ENCODE peak calls at places on chromosomes 3 and 15, in seven cellular contexts. One of them, this sample, is unnamed.
A peak's percentile ranks its signal among the peaks of the same experiment; 100 is the strongest.

GRCh38 chr15:31343831-31344230 is 17.2 kb downstream of the KLF13 start:
- DNase-seq in heart left ventricle: no peak
- DNase-seq in GM23248: no peak
- DNase-seq in vagina: no peak
- DNase-seq in right lobe of liver: no peak
- DNase-seq in fibroblast of lung: no peak
- DNase-seq in testis: no peak
- DNase-seq in this sample: no peak

GRCh38 chr3:180267202-180267843 is 230.6 kb upstream of the PEX5L start:
- DNase-seq in heart left ventricle: no peak
- DNase-seq in right lobe of liver: no peak
- DNase-seq in GM23248: no peak
- DNase-seq in testis: no peak
- DNase-seq in vagina: no peak
- DNase-seq in fibroblast of lung: no peak
- DNase-seq in this sample: no peak

GRCh38 chr15:62988701-62989100 is 53.8 kb upstream of the TPM1 start:
- DNase-seq in right lobe of liver: no peak
- DNase-seq in GM23248: no peak
- DNase-seq in testis: no peak
- DNase-seq in heart left ventricle: no peak
- DNase-seq in vagina: no peak
- DNase-seq in fibroblast of lung: no peak
- DNase-seq in this sample: no peak

GRCh38 chr15:68310178-68310810 is 32.7 kb downstream of the FEM1B start:
- DNase-seq in right lobe of liver: peak; percentile 80
- DNase-seq in heart left ventricle: peak; percentile 61
- DNase-seq in testis: peak; percentile 69
- DNase-seq in GM23248: no peak
- DNase-seq in vagina: peak; percentile 67
- DNase-seq in fibroblast of lung: no peak
- DNase-seq in this sample: peak; percentile 64

GRCh38 chr15:85667491-85668424 is 127.0 kb downstream of the KLHL25 start:
- DNase-seq in vagina: no peak
- DNase-seq in heart left ventricle: no peak
- DNase-seq in fibroblast of lung: peak; percentile 99
- DNase-seq in testis: peak; percentile 46
- DNase-seq in GM23248: peak; percentile 98
- DNase-seq in right lobe of liver: no peak
- DNase-seq in this sample: peak; percentile 60

GRCh38 chr3:184296616-184297015 is 2.4 kb upstream of the PSMD2 start:
- DNase-seq in GM23248: no peak
- DNase-seq in testis: no peak
- DNase-seq in right lobe of liver: no peak
- DNase-seq in heart left ventricle: no peak
- DNase-seq in fibroblast of lung: no peak
- DNase-seq in vagina: no peak
- DNase-seq in this sample: no peak

GRCh38 chr3:132343018-132343612 is 25.9 kb downstream of the ACP3 start:
- DNase-seq in right lobe of liver: no peak
- DNase-seq in vagina: no peak
- DNase-seq in fibroblast of lung: peak; percentile 82
- DNase-seq in GM23248: peak; percentile 82
- DNase-seq in testis: peak; percentile 71
- DNase-seq in heart left ventricle: no peak
- DNase-seq in this sample: peak; percentile 31

GRCh38 chr3:158700559-158700958 is 28.1 kb upstream of the LXN start:
- DNase-seq in fibroblast of lung: no peak
- DNase-seq in vagina: no peak
- DNase-seq in testis: no peak
- DNase-seq in right lobe of liver: no peak
- DNase-seq in heart left ventricle: no peak
- DNase-seq in GM23248: no peak
- DNase-seq in this sample: no peak

GRCh38 chr3:52022323-52023100 is 26.8 kb upstream of the RPL29 start:
- DNase-seq in GM23248: peak; percentile 69
- DNase-seq in heart left ventricle: peak; percentile 80
- DNase-seq in right lobe of liver: no peak
- DNase-seq in fibroblast of lung: no peak
- DNase-seq in vagina: no peak
- DNase-seq in testis: peak; percentile 64
- DNase-seq in this sample: peak; percentile 45

GRCh38 chr15:66390670-66391069 is 4.0 kb downstream of the MAP2K1 start:
- DNase-seq in fibroblast of lung: peak; percentile 15
- DNase-seq in right lobe of liver: no peak
- DNase-seq in testis: no peak
- DNase-seq in heart left ventricle: no peak
- DNase-seq in vagina: no peak
- DNase-seq in GM23248: no peak
- DNase-seq in this sample: no peak

GRCh38 chr15:31255732-31256384 is 70.8 kb upstream of the KLF13 start:
- DNase-seq in testis: no peak
- DNase-seq in fibroblast of lung: no peak
- DNase-seq in vagina: no peak
- DNase-seq in right lobe of liver: no peak
- DNase-seq in heart left ventricle: peak; percentile 24
- DNase-seq in GM23248: no peak
- DNase-seq in this sample: no peak

GRCh38 chr3:11415099-11415498 is 142.9 kb downstream of the ATG7 start:
- DNase-seq in vagina: no peak
- DNase-seq in heart left ventricle: no peak
- DNase-seq in testis: no peak
- DNase-seq in GM23248: no peak
- DNase-seq in fibroblast of lung: no peak
- DNase-seq in right lobe of liver: no peak
- DNase-seq in this sample: no peak

GRCh38 chr3:187747506-187747905 is 2.2 kb upstream of the BCL6 start:
- DNase-seq in right lobe of liver: no peak
- DNase-seq in heart left ventricle: no peak
- DNase-seq in GM23248: no peak
- DNase-seq in testis: no peak
- DNase-seq in fibroblast of lung: no peak
- DNase-seq in vagina: no peak
- DNase-seq in this sample: no peak

GRCh38 chr15:61146643-61147230 is 82.4 kb downstream of the RORA start:
- DNase-seq in testis: no peak
- DNase-seq in heart left ventricle: no peak
- DNase-seq in vagina: no peak
- DNase-seq in right lobe of liver: no peak
- DNase-seq in GM23248: no peak
- DNase-seq in fibroblast of lung: no peak
- DNase-seq in this sample: no peak

GRCh38 chr3:119403201-119403600 is 60.2 kb downstream of the TMEM39A start:
- DNase-seq in right lobe of liver: no peak
- DNase-seq in GM23248: no peak
- DNase-seq in fibroblast of lung: no peak
- DNase-seq in vagina: no peak
- DNase-seq in heart left ventricle: no peak
- DNase-seq in testis: no peak
- DNase-seq in this sample: no peak

GRCh38 chr15:38520035-38520434 is 44.6 kb downstream of the RASGRP1 start:
- DNase-seq in right lobe of liver: no peak
- DNase-seq in GM23248: no peak
- DNase-seq in heart left ventricle: no peak
- DNase-seq in vagina: no peak
- DNase-seq in fibroblast of lung: no peak
- DNase-seq in testis: no peak
- DNase-seq in this sample: no peak

GRCh38 chr15:57220220-57220619 is 156.1 kb upstream of the CGNL1 start:
- DNase-seq in heart left ventricle: no peak
- DNase-seq in right lobe of liver: no peak
- DNase-seq in testis: no peak
- DNase-seq in fibroblast of lung: peak; percentile 85
- DNase-seq in vagina: no peak
- DNase-seq in GM23248: peak; percentile 86
- DNase-seq in this sample: no peak

GRCh38 chr15:70096215-70096974 is 1.3 kb downstream of the TLE3 start:
- DNase-seq in GM23248: peak; percentile 81
- DNase-seq in heart left ventricle: peak; percentile 48
- DNase-seq in testis: peak; percentile 63
- DNase-seq in vagina: no peak
- DNase-seq in fibroblast of lung: peak; percentile 55
- DNase-seq in right lobe of liver: peak; percentile 68
- DNase-seq in this sample: peak; percentile 68

GRCh38 chr3:178907081-178907480 is 164.5 kb downstream of the ZMAT3 start:
- DNase-seq in GM23248: peak; percentile 2
- DNase-seq in vagina: no peak
- DNase-seq in heart left ventricle: no peak
- DNase-seq in testis: no peak
- DNase-seq in right lobe of liver: no peak
- DNase-seq in fibroblast of lung: no peak
- DNase-seq in this sample: no peak

GRCh38 chr3:4410174-4410573 is 56.9 kb downstream of the SUMF1 start:
- DNase-seq in testis: no peak
- DNase-seq in GM23248: peak; percentile 15
- DNase-seq in right lobe of liver: no peak
- DNase-seq in fibroblast of lung: no peak
- DNase-seq in vagina: no peak
- DNase-seq in heart left ventricle: no peak
- DNase-seq in this sample: no peak

GRCh38 chr3:109643590-109643989 is 306.2 kb upstream of the DPPA4 start:
- DNase-seq in heart left ventricle: no peak
- DNase-seq in GM23248: peak; percentile 76
- DNase-seq in fibroblast of lung: peak; percentile 62
- DNase-seq in vagina: no peak
- DNase-seq in right lobe of liver: no peak
- DNase-seq in testis: no peak
- DNase-seq in this sample: no peak

GRCh38 chr3:72820405-72820804 is 27.8 kb downstream of the SHQ1 start:
- DNase-seq in vagina: no peak
- DNase-seq in testis: peak; percentile 49
- DNase-seq in fibroblast of lung: peak; percentile 76
- DNase-seq in GM23248: peak; percentile 69
- DNase-seq in heart left ventricle: no peak
- DNase-seq in right lobe of liver: no peak
- DNase-seq in this sample: no peak

GRCh38 chr3:49618412-49618811 is 55.7 kb upstream of the APEH start:
- DNase-seq in vagina: no peak
- DNase-seq in right lobe of liver: no peak
- DNase-seq in GM23248: no peak
- DNase-seq in testis: no peak
- DNase-seq in heart left ventricle: no peak
- DNase-seq in fibroblast of lung: no peak
- DNase-seq in this sample: no peak

GRCh38 chr3:152121292-152121654 is 147.5 kb upstream of the MBNL1 start:
- DNase-seq in testis: no peak
- DNase-seq in right lobe of liver: no peak
- DNase-seq in heart left ventricle: no peak
- DNase-seq in fibroblast of lung: peak; percentile 96
- DNase-seq in vagina: no peak
- DNase-seq in GM23248: peak; percentile 92
- DNase-seq in this sample: no peak

GRCh38 chr3:3705090-3705775 is 94.0 kb upstream of the LRRN1 start:
- DNase-seq in fibroblast of lung: no peak
- DNase-seq in testis: peak; percentile 19
- DNase-seq in heart left ventricle: peak; percentile 37
- DNase-seq in GM23248: no peak
- DNase-seq in right lobe of liver: no peak
- DNase-seq in vagina: no peak
- DNase-seq in this sample: peak; percentile 68

GRCh38 chr3:17420668-17421067 is 321.8 kb downstream of the TBC1D5 start:
- DNase-seq in GM23248: no peak
- DNase-seq in vagina: no peak
- DNase-seq in right lobe of liver: no peak
- DNase-seq in fibroblast of lung: peak; percentile 11
- DNase-seq in heart left ventricle: no peak
- DNase-seq in testis: no peak
- DNase-seq in this sample: no peak
- H3K4me1 ChIP-seq in GM23248: peaks cover 9% of the 10 kb centered on the region
- H3K4me1 ChIP-seq in vagina: no peaks in the 10 kb centered on the region
- H3K4me1 ChIP-seq in right lobe of liver: no peaks in the 10 kb centered on the region
- H3K4me1 ChIP-seq in fibroblast of lung: no peaks in the 10 kb centered on the region
- H3K4me1 ChIP-seq in heart left ventricle: no peaks in the 10 kb centered on the region
- H3K4me1 ChIP-seq in testis: no peaks in the 10 kb centered on the region
- H3K4me1 ChIP-seq in this sample: no peaks in the 10 kb centered on the region

DNA sequence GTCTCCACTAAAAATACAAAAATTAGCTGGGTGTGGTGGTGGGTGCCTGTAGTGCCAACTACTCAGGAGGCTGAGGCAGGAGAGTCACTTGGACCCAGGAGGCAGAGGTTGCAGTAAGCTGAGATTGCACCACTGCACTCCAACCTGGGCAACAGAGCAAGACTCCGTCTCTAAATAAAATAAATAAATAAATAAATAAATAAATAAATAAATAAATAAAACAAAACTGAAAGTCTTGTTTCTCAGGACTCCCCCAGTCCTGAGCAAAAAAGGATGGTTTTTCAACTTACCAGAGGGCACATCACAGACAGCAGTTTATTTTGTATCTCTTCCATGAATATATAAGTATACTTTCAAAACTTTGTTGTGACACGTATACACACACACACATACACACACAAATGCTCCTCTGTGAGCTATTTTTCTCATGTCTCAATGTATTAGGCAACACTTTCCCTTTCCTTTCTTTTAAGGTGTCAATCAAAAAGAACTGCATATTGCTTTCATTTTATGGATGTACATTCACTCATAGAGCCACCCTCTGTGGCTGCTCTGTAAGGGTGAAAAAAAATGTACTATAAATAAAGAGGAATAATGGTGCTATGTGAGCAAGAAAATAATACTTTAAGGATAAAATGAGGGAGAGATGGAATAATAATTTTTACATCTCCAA is 54.8 kb upstream of the MITF start:
- DNase-seq in right lobe of liver: no peak
- DNase-seq in fibroblast of lung: no peak
- DNase-seq in vagina: no peak
- DNase-seq in testis: no peak
- DNase-seq in heart left ventricle: no peak
- DNase-seq in GM23248: no peak
- DNase-seq in this sample: no peak
- H3K27me3 ChIP-seq in right lobe of liver: no peaks in the 10 kb centered on the region
- H3K27me3 ChIP-seq in fibroblast of lung: no peaks in the 10 kb centered on the region
- H3K27me3 ChIP-seq in vagina: no peaks in the 10 kb centered on the region
- H3K27me3 ChIP-seq in testis: no peaks in the 10 kb centered on the region
- H3K27me3 ChIP-seq in heart left ventricle: no peaks in the 10 kb centered on the region
- H3K27me3 ChIP-seq in GM23248: peaks cover 59% of the 10 kb centered on the region
- H3K27me3 ChIP-seq in this sample: no peaks in the 10 kb centered on the region

GRCh38 chr3:38038447-38038911 is 529 bp upstream of the DLEC1 start:
- DNase-seq in testis: no peak
- DNase-seq in right lobe of liver: no peak
- DNase-seq in fibroblast of lung: no peak
- DNase-seq in GM23248: no peak
- DNase-seq in vagina: no peak
- DNase-seq in heart left ventricle: no peak
- DNase-seq in this sample: no peak
- H3K4me3 ChIP-seq in testis: no peak overlapping the region
- H3K4me3 ChIP-seq in right lobe of liver: no peak overlapping the region
- H3K4me3 ChIP-seq in fibroblast of lung: no peak overlapping the region
- H3K4me3 ChIP-seq in GM23248: no peak overlapping the region
- H3K4me3 ChIP-seq in vagina: no peak overlapping the region
- H3K4me3 ChIP-seq in heart left ventricle: no peak overlapping the region
- H3K4me3 ChIP-seq in this sample: no peak overlapping the region

DNA sequence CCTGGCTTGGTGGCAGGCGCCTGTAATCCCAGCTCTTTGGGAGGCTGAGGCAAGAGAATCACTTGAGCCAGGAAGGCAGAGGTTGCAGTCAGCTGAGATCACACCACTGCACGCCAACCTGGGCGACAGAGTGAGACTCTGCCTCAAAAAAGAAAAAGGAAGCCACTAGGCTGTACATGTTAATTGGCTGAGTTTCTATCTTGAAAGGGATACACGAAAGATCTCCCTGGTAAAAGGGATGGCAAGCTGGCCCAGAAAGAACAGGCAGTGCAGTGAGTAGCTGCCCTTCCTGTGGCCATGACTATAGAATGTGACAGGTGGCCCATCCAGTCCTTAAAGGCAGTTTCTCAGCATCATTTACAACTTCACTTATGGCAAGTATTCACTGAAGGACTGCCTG is 12.3 kb downstream of the LRIG1 start:
- DNase-seq in heart left ventricle: no peak
- DNase-seq in vagina: no peak
- DNase-seq in right lobe of liver: no peak
- DNase-seq in GM23248: no peak
- DNase-seq in testis: no peak
- DNase-seq in fibroblast of lung: no peak
- DNase-seq in this sample: no peak
- H3K4me1 ChIP-seq in heart left ventricle: peaks cover 85% of the 10 kb centered on the region
- H3K4me1 ChIP-seq in vagina: peaks cover 86% of the 10 kb centered on the region
- H3K4me1 ChIP-seq in right lobe of liver: no peaks in the 10 kb centered on the region
- H3K4me1 ChIP-seq in GM23248: peaks cover 28% of the 10 kb centered on the region
- H3K4me1 ChIP-seq in testis: peaks cover 18% of the 10 kb centered on the region
- H3K4me1 ChIP-seq in fibroblast of lung: peaks cover 27% of the 10 kb centered on the region
- H3K4me1 ChIP-seq in this sample: no peaks in the 10 kb centered on the region

This sample was measured in SJCRH30.